ENCODE peak calls at places on chromosomes 3 and 15, in ten cellular contexts. N is endothelial cell of umbilical vein; W is right cardiac atrium; T is transverse colon; I is mesendoderm; R is sigmoid colon; K is lower lobe of right lung; Y is SK-N-SH; H is effector memory CD4-positive, alpha-beta T cell; X is GM23248. Z is an unnamed sample.

GRCh38 chr3:161409069-161409468 is 37.8 kb upstream of the SPTSSB start:
- DNase-seq in X (peak; percentile 70), N (peak; percentile 61), W (no peak), Y (peak; percentile 28), H (no peak), R (no peak), I (peak; percentile 76), T (no peak), K (no peak), Z (peak; percentile 14)

GRCh38 chr3:148092624-148093194 is 605.0 kb upstream of the AGTR1 start:
- DNase-seq in Y (peak; percentile 48), X (no peak), N (no peak), R (no peak), H (no peak), I (no peak), T (no peak), W (no peak), K (no peak), Z (no peak)

GRCh38 chr15:65902373-65902772 is 33.1 kb downstream of the RAB11A start:
- DNase-seq in K (peak; percentile 78), T (peak; percentile 80), N (peak; percentile 21), H (no peak), R (peak; percentile 71), Y (no peak), X (no peak), W (peak; percentile 65), I (peak; percentile 86), Z (peak; percentile 84)

GRCh38 chr3:120093923-120094775 is at the start of gene GSK3B:
- DNase-seq in H (peak; percentile 69), Y (peak; percentile 90), I (no peak), K (peak; percentile 99), R (peak; percentile 90), T (peak; percentile 78), N (peak; percentile 100), X (peak; percentile 88), W (no peak), Z (peak; percentile 86)

GRCh38 chr3:172159962-172160538 is 120.7 kb downstream of the FNDC3B start:
- DNase-seq in I (peak; percentile 64), Y (no peak), K (no peak), N (no peak), W (peak; percentile 76), T (no peak), R (no peak), H (no peak), X (peak; percentile 71), Z (no peak)

GRCh38 chr3:166663194-166663593 is 716.9 kb downstream of the ZBBX start:
- DNase-seq in T (no peak), R (no peak), N (no peak), Y (no peak), W (no peak), I (peak; percentile 51), X (peak; percentile 0), H (no peak), K (no peak), Z (no peak)

GRCh38 chr3:132659000-132659369 is 624 bp downstream of the ACAD11 start:
- DNase-seq in H (no peak), W (no peak), N (no peak), R (no peak), T (no peak), K (no peak), Y (no peak), X (peak; percentile 67), I (no peak), Z (no peak)

GRCh38 chr3:156553705-156554356 is 1.1 kb downstream of the SSR3 start:
- DNase-seq in W (no peak), Y (peak; percentile 13), T (no peak), K (no peak), I (peak; percentile 60), X (peak; percentile 91), R (no peak), H (no peak), N (peak; percentile 57), Z (peak; percentile 24)

GRCh38 chr3:50271314-50272072 is 2.5 kb downstream of the SEMA3B start:
- DNase-seq in K (no peak), W (no peak), R (no peak), H (no peak), Y (no peak), I (peak; percentile 80), N (no peak), X (no peak), T (peak; percentile 38), Z (no peak)
- H3K4me1 ChIP-seq in K (peaks cover 59% of the 10 kb centered on the region), W (peaks cover 2% of the 10 kb centered on the region), R (no peaks in the 10 kb centered on the region), H (peaks cover 29% of the 10 kb centered on the region), Y (peaks cover 26% of the 10 kb centered on the region), I (peaks cover 8% of the 10 kb centered on the region), N (peaks cover 2% of the 10 kb centered on the region), X (peaks cover 28% of the 10 kb centered on the region), T (peaks cover 70% of the 10 kb centered on the region), Z (peaks cover 55% of the 10 kb centered on the region)

GRCh38 chr15:63497642-63498100 is 6.7 kb upstream of the USP3 start:
- DNase-seq in Y (no peak), I (no peak), X (no peak), H (peak; percentile 76), N (no peak), K (peak; percentile 88), W (peak; percentile 80), T (peak; percentile 74), R (no peak), Z (peak; percentile 37)

GRCh38 chr15:63499611-63500010 is 4.8 kb upstream of the USP3 start:
- DNase-seq in H (no peak), Y (no peak), X (peak; percentile 26), I (no peak), K (no peak), T (no peak), R (no peak), W (no peak), N (no peak), Z (no peak)

GRCh38 chr15:63500265-63501250 is 3.8 kb upstream of the USP3 start:
- DNase-seq in I (no peak), H (no peak), W (no peak), X (no peak), N (no peak), Y (no peak), R (no peak), T (peak; percentile 31), K (peak; percentile 53), Z (peak; percentile 93)

GRCh38 chr15:63501256-63502089 is 2.9 kb upstream of the USP3 start:
- DNase-seq in R (peak; percentile 97), H (peak; percentile 59), W (peak; percentile 94), N (peak; percentile 72), T (peak; percentile 83), X (peak; percentile 96), K (peak; percentile 84), I (peak; percentile 72), Y (no peak), Z (peak; percentile 91)

DNA sequence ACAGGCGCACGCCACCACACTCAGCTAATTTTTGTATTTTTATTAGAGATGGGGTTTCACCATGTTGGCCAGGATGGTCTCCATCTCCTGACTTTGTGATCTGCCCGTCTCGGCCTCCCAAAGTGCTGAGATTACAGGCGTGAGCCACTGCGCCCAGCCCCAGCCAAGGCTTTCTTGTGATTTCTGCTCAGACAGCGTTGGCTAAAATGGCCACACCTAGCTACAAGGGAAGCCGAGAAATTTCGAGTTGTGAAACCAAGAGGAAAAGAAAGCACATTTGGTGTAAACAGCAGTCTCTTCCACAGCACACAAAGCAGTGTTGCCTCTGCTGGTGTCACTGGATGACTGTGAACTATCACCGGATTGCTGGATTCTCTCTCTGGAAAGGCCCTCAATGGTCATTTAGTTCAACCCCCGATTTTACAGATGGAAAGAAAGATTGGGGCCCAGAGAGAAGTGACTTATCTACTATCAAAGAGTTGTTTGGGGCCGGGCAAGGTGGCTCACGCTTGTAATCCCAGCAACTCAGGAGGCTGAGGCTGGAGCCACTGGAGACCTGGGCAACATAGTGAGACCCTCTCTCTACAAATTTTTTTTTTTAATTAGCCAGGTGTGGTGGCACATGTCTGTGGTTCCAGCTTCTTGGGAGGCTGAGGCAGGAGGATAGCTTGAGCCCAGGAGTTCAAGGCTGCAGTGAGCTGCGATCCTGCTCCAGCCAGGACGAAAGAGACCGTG is 5.4 kb upstream of the USP3 start:
- DNase-seq in Y (no peak), T (no peak), X (peak; percentile 21), R (no peak), I (no peak), W (no peak), N (no peak), K (peak; percentile 49), H (no peak), Z (peak; percentile 38)
- H3K4me1 ChIP-seq in Y (peaks cover 13% of the 10 kb centered on the region), T (peaks cover 57% of the 10 kb centered on the region), X (peaks cover 16% of the 10 kb centered on the region), R (no peaks in the 10 kb centered on the region), I (peaks cover 13% of the 10 kb centered on the region), W (peaks cover 6% of the 10 kb centered on the region), N (peaks cover 27% of the 10 kb centered on the region), K (peaks cover 77% of the 10 kb centered on the region), H (peaks cover 94% of the 10 kb centered on the region), Z (peaks cover 80% of the 10 kb centered on the region)

GRCh38 chr3:133754455-133754854 is 8.3 kb downstream of the TF start:
- DNase-seq in W (no peak), R (no peak), X (no peak), K (no peak), I (no peak), Y (no peak), N (no peak), H (no peak), T (no peak), Z (no peak)

GRCh38 chr3:133750201-133750748 is 4.1 kb downstream of the TF start:
- DNase-seq in T (no peak), H (no peak), R (no peak), Y (no peak), X (no peak), N (no peak), K (no peak), I (no peak), W (peak; percentile 54), Z (no peak)

GRCh38 chr3:133754973-133755828 is 9.0 kb downstream of the TF start:
- DNase-seq in Y (no peak), H (no peak), N (no peak), W (no peak), I (no peak), K (no peak), T (no peak), R (no peak), X (no peak), Z (no peak)

GRCh38 chr3:133753779-133754164 is 7.6 kb downstream of the TF start:
- DNase-seq in K (no peak), I (no peak), H (no peak), N (no peak), Y (no peak), T (no peak), W (no peak), R (no peak), X (no peak), Z (no peak)

GRCh38 chr3:133753107-133753778 is 7.0 kb downstream of the TF start:
- DNase-seq in N (no peak), W (no peak), H (no peak), R (no peak), I (no peak), K (no peak), Y (no peak), T (no peak), X (no peak), Z (no peak)
- H3K4me1 ChIP-seq in N (no peaks in the 10 kb centered on the region), W (no peaks in the 10 kb centered on the region), H (no peaks in the 10 kb centered on the region), R (no peaks in the 10 kb centered on the region), I (no peaks in the 10 kb centered on the region), K (no peaks in the 10 kb centered on the region), Y (no peaks in the 10 kb centered on the region), T (no peaks in the 10 kb centered on the region), X (no peaks in the 10 kb centered on the region), Z (no peaks in the 10 kb centered on the region)

GRCh38 chr3:66378256-66378655 is 122.6 kb downstream of the LRIG1 start:
- DNase-seq in K (no peak), R (peak; percentile 62), N (peak; percentile 49), X (peak; percentile 41), T (no peak), Y (peak; percentile 60), W (no peak), I (peak; percentile 57), H (peak; percentile 26), Z (peak; percentile 10)

GRCh38 chr3:66380200-66380932 is 120.5 kb downstream of the LRIG1 start:
- DNase-seq in K (no peak), H (no peak), I (no peak), X (no peak), N (no peak), T (no peak), W (no peak), R (peak; percentile 66), Y (no peak), Z (no peak)

GRCh38 chr3:66381621-66382020 is 119.2 kb downstream of the LRIG1 start:
- DNase-seq in H (no peak), T (no peak), N (no peak), R (peak; percentile 84), Y (no peak), X (no peak), I (no peak), K (no peak), W (no peak), Z (no peak)

GRCh38 chr3:66377800-66378199 is 123.0 kb downstream of the LRIG1 start:
- DNase-seq in I (no peak), K (no peak), H (no peak), N (no peak), T (no peak), X (no peak), W (no peak), R (no peak), Y (no peak), Z (no peak)

DNA sequence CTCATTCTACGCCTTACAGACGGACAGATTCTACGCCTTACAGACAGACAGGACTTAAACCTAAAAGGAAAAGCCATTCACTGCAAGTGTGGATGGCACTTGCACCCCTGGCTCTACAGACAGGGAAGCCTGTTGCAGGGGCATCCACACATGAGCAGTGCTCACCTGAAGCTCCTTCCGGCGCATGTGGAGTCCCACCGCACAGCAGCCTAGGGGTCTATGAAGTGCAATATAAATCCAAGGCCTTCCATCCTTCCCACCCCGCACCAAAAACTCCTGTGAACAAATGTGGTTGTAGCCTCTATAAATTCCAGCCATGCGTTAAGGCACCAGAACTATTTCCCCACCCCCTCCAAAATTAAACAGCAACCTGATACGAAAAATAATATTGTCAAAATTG is 121.3 kb downstream of the LRIG1 start:
- DNase-seq in H (no peak), K (no peak), R (peak; percentile 58), T (no peak), X (no peak), I (no peak), N (no peak), Y (no peak), W (no peak), Z (no peak)
- H3K4me1 ChIP-seq in H (peaks cover 14% of the 10 kb centered on the region), K (no peaks in the 10 kb centered on the region), R (no peaks in the 10 kb centered on the region), T (peaks cover 24% of the 10 kb centered on the region), X (peaks cover 6% of the 10 kb centered on the region), I (no peaks in the 10 kb centered on the region), N (peaks cover 10% of the 10 kb centered on the region), Y (peaks cover 8% of the 10 kb centered on the region), W (no peaks in the 10 kb centered on the region), Z (peaks cover 11% of the 10 kb centered on the region)

Z was measured in A549.